ENCODE peak calls at places on chromosomes 2 and 18, in four cellular contexts. K is nephron progenitor cell, Z is A549, W is left cardiac atrium. S is an unnamed sample.

GRCh38 chr2:105711394-105711793 is 33.3 kb upstream of the NCK2 start:
- DNase-seq in K (no peak), Z (no peak), W (no peak), S (no peak)

GRCh38 chr18:23575309-23575651 is 11.0 kb downstream of the NPC1 start:
- DNase-seq in K (no peak), Z (no peak), W (no peak), S (no peak)

GRCh38 chr2:128497461-128497860 is 178.8 kb upstream of the HS6ST1 start:
- DNase-seq in K (no peak), Z (no peak), W (no peak), S (no peak)

GRCh38 chr18:9595197-9595596 is 19.2 kb downstream of the PPP4R1 start:
- DNase-seq in K (no peak), Z (no peak), W (no peak), S (no peak)

GRCh38 chr2:18398833-18399232 is 161.6 kb downstream of the RDH14 start:
- DNase-seq in K (no peak), Z (no peak), W (no peak), S (no peak)

GRCh38 chr2:77552956-77553355 is 30.8 kb upstream of the LRRTM4 start:
- DNase-seq in K (peak), Z (no peak), W (no peak), S (no peak)

GRCh38 chr2:162113088-162113770 is 38.8 kb downstream of the GCG start:
- DNase-seq in K (no peak), Z (no peak), W (no peak), S (no peak)

GRCh38 chr2:160246356-160246755 is 46.3 kb upstream of the ITGB6 start:
- DNase-seq in K (no peak), Z (peak), W (no peak), S (no peak)